ENCODE peak calls at places on chromosomes 13 and 19, in eight cellular contexts. S is ovary, H is left lung, D is mammary epithelial cell, G is left ventricle myocardium inferior, W is neural crest cell, E is fibroblast of pulmonary artery, Q is endothelial cell. L is an unnamed sample.
A peak's percentile ranks its signal among the peaks of the same experiment; 100 is the strongest.

GRCh38 chr19:8302357-8302691 is 5.8 kb downstream of the CD320 start:
- DNase-seq in E (no peak), Q (peak; percentile 1), G (peak; percentile 79), S (peak; percentile 36), W (peak; percentile 0), H (peak; percentile 72), D (no peak), L (no peak)

GRCh38 chr13:20424959-20425358 is 100.7 kb downstream of the CRYL1 start:
- DNase-seq in H (no peak), S (peak; percentile 67), W (no peak), D (no peak), E (no peak), G (no peak), Q (no peak), L (peak; percentile 92)

GRCh38 chr19:374886-375235 is 30.3 kb upstream of the MIER2 start:
- DNase-seq in H (no peak), D (no peak), S (peak; percentile 26), Q (no peak), E (no peak), W (no peak), G (no peak), L (no peak)

GRCh38 chr19:1907563-1908363 is 2.6 kb downstream of the ADAT3 start:
- DNase-seq in Q (no peak), W (no peak), D (peak; percentile 49), G (no peak), H (peak; percentile 81), S (peak; percentile 67), E (no peak), L (no peak)

GRCh38 chr13:97855570-97855970 is 97.9 kb upstream of the IPO5 start:
- DNase-seq in Q (peak; percentile 38), G (no peak), E (peak; percentile 86), W (peak; percentile 36), D (peak; percentile 39), S (no peak), H (no peak), L (peak; percentile 80)

GRCh38 chr13:42369071-42369795 is 97.3 kb downstream of the AKAP11 start:
- DNase-seq in D (no peak), G (no peak), H (no peak), W (no peak), Q (no peak), S (no peak), E (no peak), L (no peak)

GRCh38 chr13:99004931-99005330 is 27.1 kb upstream of the DOCK9 start:
- DNase-seq in G (no peak), D (no peak), S (no peak), W (no peak), H (no peak), E (no peak), Q (no peak), L (no peak)

GRCh38 chr19:30226464-30227070 is 145.6 kb upstream of the ZNF536 start:
- DNase-seq in D (no peak), G (no peak), Q (no peak), W (peak; percentile 33), S (no peak), E (no peak), H (no peak), L (no peak)

GRCh38 chr19:51471527-51471926 is 6.8 kb upstream of the CEACAM18 start:
- DNase-seq in Q (no peak), D (no peak), G (no peak), E (peak; percentile 7), W (no peak), H (no peak), S (no peak), L (no peak)

GRCh38 chr13:20148501-20149183 is 12.2 kb downstream of the GJA3 start:
- DNase-seq in Q (no peak), W (no peak), D (no peak), G (no peak), E (no peak), S (no peak), H (no peak), L (no peak)

GRCh38 chr13:60143775-60144174 is 20.0 kb downstream of the DIAPH3 start:
- DNase-seq in S (no peak), D (no peak), W (no peak), G (no peak), Q (no peak), H (no peak), E (peak; percentile 26), L (no peak)

GRCh38 chr13:113554333-113554700 is 30.2 kb upstream of the TFDP1 start:
- DNase-seq in E (no peak), Q (no peak), D (no peak), W (no peak), S (no peak), G (no peak), H (peak; percentile 6), L (no peak)

DNA sequence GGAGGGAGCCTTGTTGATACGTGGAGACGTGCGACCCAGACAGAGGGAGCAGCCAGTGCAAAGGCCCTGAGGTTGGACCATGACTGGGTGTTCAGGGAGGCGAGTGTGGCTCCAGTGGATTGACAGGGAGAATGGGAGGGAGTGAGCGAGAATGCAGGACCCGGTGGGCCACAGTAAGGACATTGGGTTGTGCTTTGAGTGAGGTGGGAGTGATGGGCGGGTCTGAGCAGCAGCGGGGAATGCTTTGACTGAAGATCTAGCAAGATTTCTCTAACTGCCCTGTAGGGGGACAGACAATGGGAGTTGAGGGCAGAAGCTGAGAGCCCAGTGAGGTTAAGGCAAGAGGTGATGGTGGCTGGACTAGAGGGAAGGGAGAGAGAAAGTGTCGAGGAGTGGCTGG is 7.7 kb upstream of the NANOS2 start:
- DNase-seq in Q (no peak), D (no peak), W (no peak), G (no peak), H (no peak), S (no peak), E (peak; percentile 20), L (no peak)
- TF ChIP-seq CTCF in Q (peak; percentile 23), D (peak; percentile 20), W (peak; percentile 47), G (no peak), H (no peak), S (no peak), E (peak; percentile 27), L (peak; percentile 26)

GRCh38 chr13:102571075-102571474 is 25.7 kb upstream of the TPP2 start:
- DNase-seq in S (no peak), H (no peak), D (no peak), G (no peak), E (no peak), Q (no peak), W (no peak), L (no peak)
- TF ChIP-seq CTCF in S (no peak), H (no peak), D (peak; percentile 7), G (no peak), E (no peak), Q (no peak), W (peak; percentile 41), L (peak; percentile 12)

GRCh38 chr13:76820759-76821158 is 65.4 kb downstream of the KCTD12 start:
- DNase-seq in D (no peak), Q (no peak), E (peak; percentile 62), W (no peak), S (peak; percentile 44), H (no peak), G (peak; percentile 61), L (no peak)
- TF ChIP-seq CTCF in D (no peak), Q (no peak), E (peak; percentile 36), W (no peak), S (no peak), H (no peak), G (peak; percentile 50), L (peak; percentile 6)

GRCh38 chr13:40973409-40973808 is 45.7 kb downstream of the ELF1 start:
- DNase-seq in W (no peak), S (no peak), G (no peak), Q (no peak), D (no peak), H (no peak), E (no peak), L (no peak)

GRCh38 chr13:40971321-40971720 is 47.8 kb downstream of the ELF1 start:
- DNase-seq in E (no peak), Q (no peak), H (no peak), D (no peak), W (no peak), S (no peak), G (no peak), L (no peak)

GRCh38 chr13:40970803-40971202 is 48.3 kb downstream of the ELF1 start:
- DNase-seq in E (no peak), H (no peak), Q (no peak), G (no peak), S (no peak), W (no peak), D (no peak), L (no peak)

GRCh38 chr13:40975441-40975840 is 43.7 kb downstream of the ELF1 start:
- DNase-seq in E (no peak), G (no peak), S (no peak), D (peak; percentile 27), W (no peak), Q (no peak), H (no peak), L (no peak)

GRCh38 chr13:40974460-40975407 is 44.4 kb downstream of the ELF1 start:
- DNase-seq in H (no peak), S (no peak), E (peak; percentile 84), G (no peak), W (no peak), Q (peak; percentile 38), D (peak; percentile 23), L (peak; percentile 30)
- TF ChIP-seq CTCF in H (no peak), S (no peak), E (peak; percentile 73), G (peak; percentile 59), W (peak; percentile 61), Q (no peak), D (peak; percentile 61), L (peak; percentile 50)

GRCh38 chr19:57830071-57830602 is at the start of gene ZNF587B:
- DNase-seq in E (peak; percentile 89), G (peak; percentile 82), S (peak; percentile 80), H (peak; percentile 81), D (peak; percentile 42), W (peak; percentile 83), Q (peak; percentile 84), L (peak; percentile 77)
- TF ChIP-seq CTCF in E (peak; percentile 18), G (peak; percentile 48), S (peak; percentile 31), H (peak; percentile 15), D (no peak), W (peak; percentile 67), Q (peak; percentile 56), L (peak; percentile 26)

GRCh38 chr19:3555653-3556422 is 1.5 kb downstream of the MFSD12 start:
- DNase-seq in W (no peak), S (no peak), E (no peak), Q (no peak), G (no peak), D (no peak), H (no peak), L (no peak)

GRCh38 chr19:3556423-3556977 is 886 bp downstream of the MFSD12 start:
- DNase-seq in W (no peak), Q (no peak), H (no peak), D (no peak), S (no peak), G (no peak), E (no peak), L (no peak)

GRCh38 chr19:3554254-3555083 is 2.9 kb downstream of the MFSD12 start:
- DNase-seq in G (no peak), E (no peak), H (no peak), S (no peak), W (no peak), Q (no peak), D (no peak), L (no peak)

GRCh38 chr19:3557461-3558248 is at the start of gene MFSD12:
- DNase-seq in Q (peak; percentile 92), H (peak; percentile 97), S (peak; percentile 96), D (peak; percentile 90), W (peak; percentile 93), E (peak; percentile 90), G (peak; percentile 96), L (peak; percentile 92)

GRCh38 chr19:3556978-3557460 is 367 bp downstream of the MFSD12 start:
- DNase-seq in S (peak; percentile 56), D (peak; percentile 63), E (no peak), Q (no peak), W (no peak), H (peak; percentile 88), G (no peak), L (no peak)
- TF ChIP-seq CTCF in S (peak; percentile 18), D (no peak), E (no peak), Q (no peak), W (peak; percentile 18), H (no peak), G (peak; percentile 32), L (no peak)

L was measured in astrocyte of the spinal cord.